ENCODE peak calls at places on chromosomes 12 and 14, in nine cellular contexts. One of them, this sample, is unnamed.

GRCh38 chr12:65826513-65827171 is 2.4 kb downstream of the HMGA2 start:
- DNase-seq in IMR-90: peak; percentile 67
- DNase-seq in lung: no peak
- DNase-seq in heart right ventricle: no peak
- DNase-seq in NT2/D1: no peak
- DNase-seq in fibroblast of lung: peak; percentile 83
- DNase-seq in SJSA1: peak; percentile 92
- DNase-seq in GM23338: peak; percentile 26
- DNase-seq in mesendoderm: peak; percentile 47
- DNase-seq in this sample: no peak

GRCh38 chr14:23095196-23096108 is at the start of gene C14orf119:
- DNase-seq in IMR-90: peak; percentile 99
- DNase-seq in lung: peak; percentile 99
- DNase-seq in heart right ventricle: peak; percentile 34
- DNase-seq in NT2/D1: peak; percentile 96
- DNase-seq in fibroblast of lung: peak; percentile 98
- DNase-seq in SJSA1: peak; percentile 98
- DNase-seq in GM23338: peak; percentile 100
- DNase-seq in mesendoderm: peak; percentile 100
- DNase-seq in this sample: peak; percentile 100

GRCh38 chr12:65609359-65609771 is 214.9 kb upstream of the HMGA2 start:
- DNase-seq in IMR-90: peak; percentile 93
- DNase-seq in lung: no peak
- DNase-seq in heart right ventricle: no peak
- DNase-seq in NT2/D1: no peak
- DNase-seq in fibroblast of lung: peak; percentile 85
- DNase-seq in SJSA1: no peak
- DNase-seq in GM23338: no peak
- DNase-seq in mesendoderm: peak; percentile 37
- DNase-seq in this sample: no peak

GRCh38 chr14:24634158-24634557 is at the start of gene GZMB:
- DNase-seq in IMR-90: peak; percentile 14
- DNase-seq in lung: no peak
- DNase-seq in heart right ventricle: no peak
- DNase-seq in NT2/D1: no peak
- DNase-seq in fibroblast of lung: no peak
- DNase-seq in SJSA1: no peak
- DNase-seq in GM23338: no peak
- DNase-seq in mesendoderm: no peak
- DNase-seq in this sample: no peak

GRCh38 chr12:65464930-65465329 is 186.4 kb downstream of the MSRB3 start:
- DNase-seq in IMR-90: peak; percentile 96
- DNase-seq in lung: no peak
- DNase-seq in heart right ventricle: no peak
- DNase-seq in NT2/D1: no peak
- DNase-seq in fibroblast of lung: peak; percentile 92
- DNase-seq in SJSA1: no peak
- DNase-seq in GM23338: no peak
- DNase-seq in mesendoderm: no peak
- DNase-seq in this sample: no peak

GRCh38 chr12:29725587-29726320 is 58.0 kb downstream of the TMTC1 start:
- DNase-seq in IMR-90: peak; percentile 70
- DNase-seq in lung: no peak
- DNase-seq in heart right ventricle: peak; percentile 68
- DNase-seq in NT2/D1: no peak
- DNase-seq in fibroblast of lung: peak; percentile 74
- DNase-seq in SJSA1: peak; percentile 55
- DNase-seq in GM23338: no peak
- DNase-seq in mesendoderm: no peak
- DNase-seq in this sample: peak; percentile 14

GRCh38 chr12:19431407-19432308 is 7.6 kb upstream of the AEBP2 start:
- DNase-seq in IMR-90: peak; percentile 88
- DNase-seq in lung: no peak
- DNase-seq in heart right ventricle: no peak
- DNase-seq in NT2/D1: no peak
- DNase-seq in fibroblast of lung: peak; percentile 88
- DNase-seq in SJSA1: no peak
- DNase-seq in GM23338: no peak
- DNase-seq in mesendoderm: peak; percentile 93
- DNase-seq in this sample: peak; percentile 28

GRCh38 chr12:70317781-70318180 is 48.3 kb upstream of the KCNMB4 start:
- DNase-seq in IMR-90: no peak
- DNase-seq in lung: no peak
- DNase-seq in heart right ventricle: no peak
- DNase-seq in NT2/D1: no peak
- DNase-seq in fibroblast of lung: peak; percentile 26
- DNase-seq in SJSA1: no peak
- DNase-seq in GM23338: no peak
- DNase-seq in mesendoderm: no peak
- DNase-seq in this sample: no peak

GRCh38 chr12:110403975-110404675 is 617 bp upstream of the ANAPC7 start:
- DNase-seq in IMR-90: peak; percentile 40
- DNase-seq in lung: peak; percentile 73
- DNase-seq in heart right ventricle: peak; percentile 77
- DNase-seq in NT2/D1: peak; percentile 44
- DNase-seq in fibroblast of lung: peak; percentile 41
- DNase-seq in SJSA1: peak; percentile 68
- DNase-seq in GM23338: peak; percentile 90
- DNase-seq in mesendoderm: peak; percentile 84
- DNase-seq in this sample: peak; percentile 52

GRCh38 chr14:37673439-37673838 is 78.0 kb downstream of the TTC6 start:
- DNase-seq in IMR-90: no peak
- DNase-seq in lung: no peak
- DNase-seq in heart right ventricle: no peak
- DNase-seq in NT2/D1: no peak
- DNase-seq in fibroblast of lung: no peak
- DNase-seq in SJSA1: no peak
- DNase-seq in GM23338: no peak
- DNase-seq in mesendoderm: no peak
- DNase-seq in this sample: no peak

GRCh38 chr12:122961551-122962329 is 4.5 kb downstream of the ABCB9 start:
- DNase-seq in IMR-90: no peak
- DNase-seq in lung: no peak
- DNase-seq in heart right ventricle: no peak
- DNase-seq in NT2/D1: no peak
- DNase-seq in fibroblast of lung: peak; percentile 57
- DNase-seq in SJSA1: no peak
- DNase-seq in GM23338: no peak
- DNase-seq in mesendoderm: no peak
- DNase-seq in this sample: no peak

GRCh38 chr12:32568241-32568640 is 110.9 kb upstream of the DNM1L start:
- DNase-seq in IMR-90: peak; percentile 90
- DNase-seq in lung: no peak
- DNase-seq in heart right ventricle: no peak
- DNase-seq in NT2/D1: no peak
- DNase-seq in fibroblast of lung: peak; percentile 97
- DNase-seq in SJSA1: peak; percentile 48
- DNase-seq in GM23338: no peak
- DNase-seq in mesendoderm: peak; percentile 30
- DNase-seq in this sample: no peak

GRCh38 chr14:55540847-55541773 is 38.9 kb upstream of the KTN1 start:
- DNase-seq in IMR-90: peak; percentile 37
- DNase-seq in lung: no peak
- DNase-seq in heart right ventricle: no peak
- DNase-seq in NT2/D1: no peak
- DNase-seq in fibroblast of lung: peak; percentile 38
- DNase-seq in SJSA1: no peak
- DNase-seq in GM23338: no peak
- DNase-seq in mesendoderm: no peak
- DNase-seq in this sample: no peak

GRCh38 chr14:58752782-58753181 is 115.0 kb downstream of the DACT1 start:
- DNase-seq in IMR-90: no peak
- DNase-seq in lung: peak; percentile 76
- DNase-seq in heart right ventricle: peak; percentile 85
- DNase-seq in NT2/D1: no peak
- DNase-seq in fibroblast of lung: no peak
- DNase-seq in SJSA1: no peak
- DNase-seq in GM23338: no peak
- DNase-seq in mesendoderm: no peak
- DNase-seq in this sample: peak; percentile 81

GRCh38 chr14:58752280-58752679 is 114.5 kb downstream of the DACT1 start:
- DNase-seq in IMR-90: no peak
- DNase-seq in lung: no peak
- DNase-seq in heart right ventricle: no peak
- DNase-seq in NT2/D1: no peak
- DNase-seq in fibroblast of lung: no peak
- DNase-seq in SJSA1: no peak
- DNase-seq in GM23338: no peak
- DNase-seq in mesendoderm: no peak
- DNase-seq in this sample: no peak

GRCh38 chr14:58749066-58749669 is 111.4 kb downstream of the DACT1 start:
- DNase-seq in IMR-90: peak; percentile 98
- DNase-seq in lung: no peak
- DNase-seq in heart right ventricle: no peak
- DNase-seq in NT2/D1: no peak
- DNase-seq in fibroblast of lung: peak; percentile 99
- DNase-seq in SJSA1: peak; percentile 86
- DNase-seq in GM23338: no peak
- DNase-seq in mesendoderm: no peak
- DNase-seq in this sample: peak; percentile 13

GRCh38 chr14:58750321-58751269 is 112.8 kb downstream of the DACT1 start:
- DNase-seq in IMR-90: no peak
- DNase-seq in lung: no peak
- DNase-seq in heart right ventricle: no peak
- DNase-seq in NT2/D1: no peak
- DNase-seq in fibroblast of lung: no peak
- DNase-seq in SJSA1: no peak
- DNase-seq in GM23338: no peak
- DNase-seq in mesendoderm: no peak
- DNase-seq in this sample: no peak

GRCh38 chr14:58751788-58752187 is 114.0 kb downstream of the DACT1 start:
- DNase-seq in IMR-90: no peak
- DNase-seq in lung: no peak
- DNase-seq in heart right ventricle: no peak
- DNase-seq in NT2/D1: no peak
- DNase-seq in fibroblast of lung: no peak
- DNase-seq in SJSA1: no peak
- DNase-seq in GM23338: no peak
- DNase-seq in mesendoderm: no peak
- DNase-seq in this sample: no peak
- H3K4me1 ChIP-seq in IMR-90: peaks cover 10% of the 10 kb centered on the region
- H3K4me1 ChIP-seq in lung: no peaks in the 10 kb centered on the region
- H3K4me1 ChIP-seq in heart right ventricle: peaks cover 30% of the 10 kb centered on the region
- H3K4me1 ChIP-seq in NT2/D1: no peaks in the 10 kb centered on the region
- H3K4me1 ChIP-seq in fibroblast of lung: peaks cover 10% of the 10 kb centered on the region
- H3K4me1 ChIP-seq in SJSA1: peaks cover 30% of the 10 kb centered on the region
- H3K4me1 ChIP-seq in GM23338: peaks cover 20% of the 10 kb centered on the region
- H3K4me1 ChIP-seq in mesendoderm: no peaks in the 10 kb centered on the region
- H3K4me1 ChIP-seq in this sample: no peaks in the 10 kb centered on the region

GRCh38 chr14:61254803-61255526 is 26.2 kb downstream of the TMEM30B start:
- DNase-seq in IMR-90: no peak
- DNase-seq in lung: no peak
- DNase-seq in heart right ventricle: no peak
- DNase-seq in NT2/D1: no peak
- DNase-seq in fibroblast of lung: no peak
- DNase-seq in SJSA1: no peak
- DNase-seq in GM23338: peak; percentile 74
- DNase-seq in mesendoderm: peak; percentile 95
- DNase-seq in this sample: no peak
- H3K4me1 ChIP-seq in IMR-90: peaks cover 16% of the 10 kb centered on the region
- H3K4me1 ChIP-seq in lung: no peaks in the 10 kb centered on the region
- H3K4me1 ChIP-seq in heart right ventricle: peaks cover 5% of the 10 kb centered on the region
- H3K4me1 ChIP-seq in NT2/D1: no peaks in the 10 kb centered on the region
- H3K4me1 ChIP-seq in fibroblast of lung: peaks cover 9% of the 10 kb centered on the region
- H3K4me1 ChIP-seq in SJSA1: peaks cover 42% of the 10 kb centered on the region
- H3K4me1 ChIP-seq in GM23338: peaks cover 12% of the 10 kb centered on the region
- H3K4me1 ChIP-seq in mesendoderm: no peaks in the 10 kb centered on the region
- H3K4me1 ChIP-seq in this sample: no peaks in the 10 kb centered on the region

DNA sequence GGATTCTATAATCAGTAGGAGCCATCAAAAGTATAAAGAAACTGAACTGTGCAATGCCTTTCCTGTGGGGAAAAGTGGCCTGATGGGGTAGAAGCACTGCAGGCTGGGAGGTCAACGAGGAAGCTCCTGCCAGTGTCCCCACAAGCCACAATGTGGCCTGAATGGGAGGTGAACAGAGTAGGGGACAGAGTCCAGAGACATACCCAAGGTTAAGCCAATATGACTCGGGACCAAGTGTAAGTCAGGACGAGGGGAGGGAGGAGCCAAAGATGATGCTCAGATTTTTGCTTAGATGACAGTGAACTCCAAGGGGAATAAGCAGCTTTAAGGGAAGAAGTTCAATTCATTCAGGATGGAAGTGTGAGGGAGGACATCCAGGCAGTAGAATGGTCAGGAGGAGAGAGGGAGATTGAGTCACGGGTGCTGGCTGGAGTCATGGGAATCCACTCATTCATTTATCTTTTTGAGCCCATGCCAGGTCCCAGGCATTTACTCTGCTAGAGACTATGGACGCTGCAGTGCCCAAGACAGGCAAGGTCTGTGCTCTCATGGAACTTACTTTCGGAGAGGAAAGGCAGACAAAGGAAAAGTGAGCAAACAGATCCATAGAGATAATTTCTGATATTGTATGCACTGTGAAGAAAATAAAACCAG is 29.1 kb downstream of the DPF3 start:
- DNase-seq in IMR-90: peak; percentile 58
- DNase-seq in lung: no peak
- DNase-seq in heart right ventricle: no peak
- DNase-seq in NT2/D1: no peak
- DNase-seq in fibroblast of lung: peak; percentile 49
- DNase-seq in SJSA1: no peak
- DNase-seq in GM23338: no peak
- DNase-seq in mesendoderm: no peak
- DNase-seq in this sample: no peak
- H3K4me1 ChIP-seq in IMR-90: peaks cover 3% of the 10 kb centered on the region
- H3K4me1 ChIP-seq in lung: peaks cover 18% of the 10 kb centered on the region
- H3K4me1 ChIP-seq in heart right ventricle: peaks cover 36% of the 10 kb centered on the region
- H3K4me1 ChIP-seq in NT2/D1: no peaks in the 10 kb centered on the region
- H3K4me1 ChIP-seq in fibroblast of lung: peaks cover 3% of the 10 kb centered on the region
- H3K4me1 ChIP-seq in SJSA1: no peaks in the 10 kb centered on the region
- H3K4me1 ChIP-seq in GM23338: no peaks in the 10 kb centered on the region
- H3K4me1 ChIP-seq in mesendoderm: no peaks in the 10 kb centered on the region
- H3K4me1 ChIP-seq in this sample: no peaks in the 10 kb centered on the region

DNA sequence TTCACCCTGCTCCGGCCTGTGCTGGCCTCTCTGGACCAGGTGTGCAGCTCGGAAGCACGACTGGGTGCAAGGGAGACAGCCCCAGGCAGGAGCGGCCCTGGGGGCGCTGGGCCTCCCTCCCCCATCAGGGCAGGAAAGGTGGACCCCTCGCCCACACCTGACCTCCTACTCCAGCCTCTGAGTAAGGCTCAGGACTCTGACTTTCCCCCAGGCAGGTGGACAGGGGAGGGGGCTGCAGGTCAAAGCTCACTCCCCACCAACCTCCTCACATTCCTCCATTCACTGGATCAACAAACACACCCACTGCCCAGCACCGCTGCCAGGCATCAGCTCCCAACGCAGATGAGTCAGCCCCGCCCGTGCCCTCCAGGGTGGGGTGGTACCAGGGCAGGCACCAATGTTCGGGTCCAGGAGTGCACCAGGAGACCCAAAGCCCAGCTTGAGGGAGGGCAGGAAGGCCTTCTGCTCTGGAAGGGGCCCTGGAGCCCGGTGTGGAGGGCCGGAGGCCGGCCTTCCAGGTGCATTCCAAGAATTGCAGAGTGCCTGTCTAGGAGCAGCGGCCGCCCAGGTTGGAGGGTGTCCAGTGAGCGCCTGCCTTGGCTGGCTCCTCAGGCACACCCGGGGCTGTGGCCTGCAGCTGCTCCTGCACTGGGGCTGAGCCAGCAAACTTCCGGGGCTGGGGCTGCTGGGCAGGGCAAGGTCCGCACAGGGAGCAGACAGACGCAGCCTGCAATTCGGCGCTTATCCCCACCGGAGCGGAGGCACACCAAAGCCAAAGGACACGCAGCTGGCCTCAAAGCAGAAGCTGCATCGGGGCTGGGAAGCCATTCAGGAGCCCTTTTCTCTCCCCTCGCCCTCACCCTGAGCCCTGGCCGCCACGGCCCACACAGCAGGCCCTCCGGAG is 1.6 kb upstream of the INF2 start:
- DNase-seq in IMR-90: no peak
- DNase-seq in lung: peak; percentile 89
- DNase-seq in heart right ventricle: peak; percentile 87
- DNase-seq in NT2/D1: no peak
- DNase-seq in fibroblast of lung: peak; percentile 73
- DNase-seq in SJSA1: peak; percentile 65
- DNase-seq in GM23338: peak; percentile 68
- DNase-seq in mesendoderm: peak; percentile 67
- DNase-seq in this sample: peak; percentile 85
- H3K4me1 ChIP-seq in IMR-90: peaks cover 34% of the 10 kb centered on the region
- H3K4me1 ChIP-seq in lung: peaks cover 8% of the 10 kb centered on the region
- H3K4me1 ChIP-seq in heart right ventricle: peaks cover 63% of the 10 kb centered on the region
- H3K4me1 ChIP-seq in NT2/D1: peaks cover 27% of the 10 kb centered on the region
- H3K4me1 ChIP-seq in fibroblast of lung: peaks cover 32% of the 10 kb centered on the region
- H3K4me1 ChIP-seq in SJSA1: peaks cover 47% of the 10 kb centered on the region
- H3K4me1 ChIP-seq in GM23338: peaks cover 33% of the 10 kb centered on the region
- H3K4me1 ChIP-seq in mesendoderm: peaks cover 16% of the 10 kb centered on the region
- H3K4me1 ChIP-seq in this sample: peaks cover 24% of the 10 kb centered on the region